ENCODE peak calls at places on chromosomes 11 and 22, in five cellular contexts. L, T, R, N and H are unnamed samples.

GRCh38 chr11:107561688-107562087 is 3.8 kb downstream of the ALKBH8 start:
- DNase-seq in T (no peak), L (no peak), R (no peak), N (no peak), H (no peak)

GRCh38 chr11:15535414-15535813 is 420.7 kb downstream of the INSC start:
- DNase-seq in T (no peak), N (no peak), L (no peak), R (no peak), H (no peak)

GRCh38 chr11:121696177-121696863 is 243.6 kb upstream of the SORL1-AS1 start:
- DNase-seq in N (no peak), R (no peak), L (peak), T (no peak), H (no peak)

GRCh38 chr22:39936523-39937145 is 23.6 kb upstream of the TMA7B start:
- DNase-seq in T (no peak), R (no peak), N (no peak), L (no peak), H (no peak)

GRCh38 chr11:123493393-123494063 is 63.5 kb downstream of the GRAMD1B start:
- DNase-seq in R (no peak), L (no peak), T (no peak), N (no peak), H (no peak)

GRCh38 chr11:65580756-65581155 is 4.9 kb downstream of the EHBP1L1 start:
- DNase-seq in R (no peak), T (no peak), N (no peak), L (no peak), H (no peak)

GRCh38 chr11:65260756-65261590 is 789 bp upstream of the POLA2 start:
- DNase-seq in T (no peak), L (no peak), R (no peak), N (peak), H (no peak)

GRCh38 chr11:132784441-132784840 is 747.9 kb downstream of the OPCML start:
- DNase-seq in R (no peak), T (no peak), N (no peak), L (no peak), H (no peak)

GRCh38 chr22:29011200-29011867 is 50.3 kb downstream of the C22orf31 start:
- DNase-seq in L (no peak), N (no peak), R (no peak), T (no peak), H (no peak)

GRCh38 chr22:44380716-44381500 is 68.2 kb upstream of the SHISAL1 start:
- DNase-seq in R (no peak), N (no peak), T (no peak), L (no peak), H (no peak)

GRCh38 chr22:25076281-25076680 is 123.4 kb upstream of the CRYBB3 start:
- DNase-seq in L (no peak), T (no peak), R (no peak), N (no peak), H (no peak)

GRCh38 chr22:19974935-19975706 is 33.5 kb upstream of the TXNRD2 start:
- DNase-seq in N (peak), L (no peak), T (no peak), R (peak), H (no peak)

GRCh38 chr11:100683107-100683506 is 4.0 kb upstream of the ARHGAP42 start:
- DNase-seq in T (no peak), R (no peak), L (no peak), N (no peak), H (no peak)

GRCh38 chr11:100680070-100680469 is 7.0 kb upstream of the ARHGAP42 start:
- DNase-seq in L (no peak), R (no peak), N (no peak), T (no peak), H (no peak)

GRCh38 chr11:100681064-100681502 is 6.0 kb upstream of the ARHGAP42 start:
- DNase-seq in T (no peak), L (peak), R (peak), N (peak), H (peak)

GRCh38 chr11:100684101-100685065 is 2.7 kb upstream of the ARHGAP42 start:
- DNase-seq in N (no peak), L (no peak), T (no peak), R (no peak), H (no peak)

DNA sequence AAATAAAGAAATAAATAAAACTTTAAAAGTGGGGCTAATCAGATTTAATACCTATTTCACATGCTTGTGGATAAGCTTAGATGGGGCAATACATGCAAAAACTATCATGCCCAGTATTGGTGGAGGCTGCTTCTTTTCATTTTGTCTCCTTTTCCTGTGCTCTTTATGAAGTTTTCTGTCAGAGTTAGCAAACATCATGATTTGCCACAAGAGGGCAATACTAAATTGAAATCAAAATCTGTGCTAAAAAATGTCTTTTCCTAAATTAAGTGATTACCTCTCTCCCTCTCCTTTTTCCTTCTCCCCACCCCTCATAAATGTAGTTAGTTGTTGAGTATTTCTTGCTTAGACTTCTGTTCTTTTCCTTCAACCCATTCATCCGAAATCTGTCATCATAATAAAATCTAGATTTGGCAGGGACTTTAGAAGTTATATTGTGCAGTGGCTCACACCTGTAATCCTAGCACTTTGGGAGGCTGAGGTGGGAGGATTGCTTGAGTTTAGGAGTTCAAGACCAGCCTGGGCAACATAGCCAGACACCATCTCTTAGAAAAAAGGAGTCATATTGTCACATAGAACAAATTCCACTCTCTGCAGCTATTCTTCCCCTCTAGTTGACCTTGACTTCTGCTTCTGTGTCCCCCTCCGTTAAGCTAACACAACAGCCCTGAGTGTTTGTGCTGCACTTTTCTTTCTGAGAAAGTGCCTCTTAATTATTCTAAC is 4.7 kb upstream of the ARHGAP42 start:
- DNase-seq in R (peak), N (peak), L (no peak), T (no peak), H (no peak)
- TF ChIP-seq CTCF in R (no peak), N (peak), L (peak), T (peak), H (no peak)

GRCh38 chr22:30092686-30093085 is 12.4 kb downstream of the HORMAD2 start:
- DNase-seq in L (no peak), N (no peak), R (no peak), T (no peak), H (no peak)

GRCh38 chr22:30088468-30088867 is 8.2 kb downstream of the HORMAD2 start:
- DNase-seq in L (no peak), N (no peak), T (no peak), R (no peak), H (no peak)

GRCh38 chr22:30086496-30086895 is 6.2 kb downstream of the HORMAD2 start:
- DNase-seq in L (no peak), R (no peak), T (no peak), N (no peak), H (no peak)

GRCh38 chr22:30087611-30088010 is 7.3 kb downstream of the HORMAD2 start:
- DNase-seq in R (no peak), T (no peak), L (no peak), N (no peak), H (no peak)

DNA sequence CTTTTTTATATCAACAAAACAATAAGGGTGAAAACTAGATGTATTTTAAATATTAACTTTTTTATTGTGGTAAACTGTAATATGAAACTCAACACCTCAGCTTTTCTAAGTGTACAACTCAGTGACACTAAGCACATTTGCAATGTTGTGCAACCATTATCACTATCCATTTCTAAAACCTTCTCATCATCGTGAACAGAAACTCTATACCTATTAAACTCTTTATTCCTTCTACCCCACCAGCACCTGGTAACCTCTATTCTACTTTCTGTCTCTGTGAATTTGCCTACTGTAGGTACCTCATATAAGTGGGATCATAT is 9.4 kb downstream of the HORMAD2 start:
- DNase-seq in N (no peak), T (no peak), L (no peak), R (no peak), H (no peak)
- TF ChIP-seq CTCF in N (no peak), T (no peak), L (no peak), R (no peak), H (no peak)

GRCh38 chr11:102806296-102806695 is 8.3 kb upstream of the MMP1 start:
- DNase-seq in N (no peak), R (no peak), L (no peak), T (peak), H (no peak)

GRCh38 chr11:102807921-102808320 is 10.0 kb upstream of the MMP1 start:
- DNase-seq in L (peak), N (peak), T (no peak), R (peak), H (no peak)

GRCh38 chr11:102812188-102812587 is 14.2 kb upstream of the MMP1 start:
- DNase-seq in N (no peak), R (no peak), T (no peak), L (no peak), H (no peak)

GRCh38 chr11:102813484-102813883 is 15.5 kb upstream of the MMP1 start:
- DNase-seq in N (no peak), T (no peak), R (no peak), L (no peak), H (no peak)

DNA sequence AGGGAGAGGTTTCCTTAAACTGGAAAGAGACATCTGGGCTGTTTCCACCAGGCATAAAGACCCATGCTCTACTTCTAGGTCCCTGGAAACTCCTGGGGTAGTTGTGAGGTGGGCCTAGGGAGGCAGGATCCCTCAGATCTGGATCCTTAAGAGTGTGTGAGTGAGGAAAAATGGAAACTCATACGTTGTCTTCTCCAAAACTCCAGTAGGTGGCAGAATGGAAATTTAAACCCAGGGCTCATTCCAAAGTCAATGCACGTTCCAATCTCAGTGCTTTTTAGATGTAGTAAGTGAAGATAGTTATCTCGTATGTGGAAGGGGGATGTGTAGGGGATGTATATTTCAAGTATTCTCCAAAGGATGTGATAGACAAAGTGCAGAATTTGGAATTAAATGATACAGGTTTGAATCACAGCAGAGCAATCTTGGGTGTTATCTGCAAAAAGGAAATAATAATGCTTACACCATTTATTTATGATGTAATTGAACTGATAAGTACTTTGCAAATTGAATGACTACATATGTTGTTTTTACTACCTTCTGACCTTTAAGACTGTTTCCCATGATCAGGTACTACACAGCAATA is 13.1 kb upstream of the MMP1 start:
- DNase-seq in T (no peak), L (no peak), R (peak), N (no peak), H (no peak)
- TF ChIP-seq CTCF in T (peak), L (peak), R (peak), N (peak), H (peak)

GRCh38 chr11:27839226-27839913 is 139.1 kb upstream of the BDNF start:
- DNase-seq in T (no peak), N (peak), L (no peak), R (peak), H (no peak)
- TF ChIP-seq CTCF in T (peak), N (peak), L (no peak), R (peak), H (peak)

GRCh38 chr11:80414766-80415165 is 973.9 kb upstream of the TENM4 start:
- DNase-seq in N (no peak), R (no peak), T (no peak), L (no peak), H (no peak)

GRCh38 chr11:80412604-80413003 is 971.8 kb upstream of the TENM4 start:
- DNase-seq in T (no peak), N (no peak), L (no peak), R (no peak), H (no peak)

DNA sequence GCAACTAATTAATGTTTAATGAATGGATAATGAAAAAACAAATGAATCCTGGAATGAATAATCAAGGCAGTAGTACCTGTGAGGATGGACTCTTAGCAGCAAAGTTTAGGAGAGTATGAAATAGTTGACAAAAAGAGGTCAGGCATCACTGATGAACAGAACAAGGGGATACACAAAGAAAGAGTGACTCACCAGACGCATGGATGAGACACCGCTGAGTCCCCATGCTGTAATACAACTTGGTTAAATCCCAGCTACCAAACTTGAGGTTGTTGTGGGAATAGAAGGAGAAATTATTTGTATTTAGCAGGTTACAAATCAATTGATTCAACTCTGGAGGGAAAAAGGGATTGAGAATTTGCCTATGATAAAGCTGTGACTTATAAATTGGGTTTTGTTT is 976.9 kb upstream of the TENM4 start:
- DNase-seq in L (no peak), R (no peak), T (no peak), N (no peak), H (no peak)
- TF ChIP-seq CTCF in L (no peak), R (no peak), T (no peak), N (no peak), H (no peak)

DNA sequence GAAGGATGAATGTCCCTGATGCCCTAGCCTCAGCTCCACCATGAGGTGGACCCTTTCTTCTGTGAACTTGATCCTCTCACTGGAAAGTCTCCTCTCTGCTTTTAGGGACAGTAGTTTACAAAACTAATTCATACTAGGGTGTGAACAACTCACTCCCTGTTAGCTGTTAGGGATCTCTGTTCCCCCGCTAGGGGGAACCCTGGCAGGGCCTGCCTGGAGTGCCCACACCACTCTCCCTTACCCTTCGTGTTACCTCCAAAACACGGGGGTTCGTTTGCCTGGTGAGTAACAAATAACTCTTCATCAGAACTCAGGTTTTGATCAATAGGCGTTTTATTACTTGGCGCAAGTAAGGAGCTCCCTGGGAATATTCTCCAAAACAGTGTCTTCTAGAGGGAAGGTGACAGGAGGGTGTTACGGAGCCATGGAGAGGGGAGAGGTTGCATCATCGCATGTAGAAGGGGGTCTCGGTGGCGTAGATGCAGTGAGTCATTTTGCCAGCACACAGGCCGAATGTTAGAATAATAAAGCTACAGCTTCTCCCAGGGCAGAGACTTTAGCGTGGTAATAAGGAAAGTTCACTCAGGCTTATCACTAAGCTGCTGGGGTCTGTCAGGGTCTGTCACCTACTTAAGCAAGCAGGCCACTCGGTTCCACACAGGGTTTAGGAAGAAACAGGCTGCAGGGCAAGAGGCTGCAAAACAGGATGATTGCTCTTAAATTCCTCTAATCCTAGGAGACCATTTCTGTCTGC is 45.8 kb downstream of the C11orf96 start:
- DNase-seq in T (no peak), R (no peak), L (no peak), N (no peak), H (no peak)
- TF ChIP-seq CTCF in T (peak), R (no peak), L (no peak), N (peak), H (no peak)

DNA sequence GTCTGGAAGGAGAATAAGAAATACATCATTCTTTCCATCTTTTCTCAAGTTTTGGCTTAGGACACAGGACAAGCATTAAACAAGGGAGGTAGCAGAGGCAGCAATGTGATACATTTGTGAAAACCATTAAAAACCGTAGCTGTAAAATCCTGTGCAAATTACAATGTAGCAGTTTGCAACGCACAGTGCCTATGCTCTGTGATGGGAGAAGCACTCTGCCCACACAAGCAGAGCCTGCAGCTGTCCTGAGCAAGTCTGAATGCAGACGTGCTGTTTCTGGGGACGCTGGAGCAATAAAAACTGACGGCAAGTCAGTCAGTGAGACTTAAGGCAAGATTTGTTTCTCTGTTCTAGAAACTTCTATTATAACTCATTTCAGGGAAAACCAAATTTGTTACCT is 23.6 kb downstream of the NAP1L4 start:
- DNase-seq in R (no peak), T (no peak), N (no peak), L (no peak), H (no peak)
- TF ChIP-seq CTCF in R (no peak), T (no peak), N (no peak), L (no peak), H (no peak)

DNA sequence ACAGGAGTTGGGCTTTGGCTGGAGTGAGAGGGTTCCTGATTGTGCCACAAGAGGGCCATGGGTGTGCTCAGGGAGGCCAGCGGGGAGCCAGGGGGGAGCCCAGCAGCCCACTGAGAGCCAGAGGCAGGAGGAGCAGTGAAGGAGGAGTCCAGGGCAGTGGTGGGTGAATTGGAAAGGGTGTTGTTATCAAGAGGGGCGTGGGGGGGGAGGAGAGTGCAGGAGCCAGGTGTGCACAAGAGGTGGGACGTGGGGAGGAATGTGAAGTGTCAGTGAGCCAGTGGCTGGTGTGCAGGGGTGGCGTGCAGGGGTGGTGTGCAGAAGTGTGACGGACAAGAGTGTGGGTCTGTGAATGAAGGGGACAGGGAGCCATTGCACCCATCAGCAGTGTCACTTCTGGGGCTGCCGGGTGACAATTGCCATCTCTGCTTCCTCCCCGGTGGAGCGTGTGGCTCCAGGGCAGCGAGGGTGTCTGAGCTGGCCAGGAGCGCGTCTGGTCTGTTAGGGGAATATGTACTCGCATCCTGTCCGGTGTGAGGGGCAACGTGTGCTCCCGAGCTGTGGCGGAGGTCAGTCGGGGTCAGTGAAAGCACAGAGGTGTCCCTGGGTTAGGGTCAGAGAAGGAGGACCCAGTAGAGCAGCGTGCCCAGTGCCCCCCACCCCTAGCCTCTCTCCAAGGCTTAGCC is 1.7 kb downstream of the CLCF1 start:
- DNase-seq in L (peak), T (no peak), R (peak), N (peak), H (peak)
- TF ChIP-seq CTCF in L (peak), T (peak), R (peak), N (peak), H (peak)

DNA sequence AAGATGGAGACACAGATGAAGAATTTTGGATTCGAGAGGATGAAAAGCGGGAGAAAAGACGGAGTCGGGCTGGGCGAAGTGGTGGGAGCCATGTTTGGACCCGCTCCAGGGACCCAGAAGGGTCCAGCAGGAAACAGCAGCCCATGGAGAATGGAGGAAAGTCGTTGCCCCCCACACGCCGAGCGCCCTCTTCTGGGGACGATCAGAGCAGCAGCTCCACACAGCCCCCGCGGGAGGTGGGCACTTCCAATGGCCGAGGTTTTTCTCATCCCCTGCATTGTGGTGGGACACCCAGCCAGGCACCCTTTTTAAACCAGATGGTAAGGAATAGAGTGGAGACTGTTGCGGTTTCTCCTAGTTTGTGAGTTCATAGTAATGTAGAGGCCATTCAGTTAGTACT is 22.8 kb upstream of the SLC25A18 start:
- DNase-seq in T (no peak), L (no peak), N (no peak), R (no peak), H (no peak)
- TF ChIP-seq CTCF in T (no peak), L (no peak), N (peak), R (peak), H (no peak)

GRCh38 chr11:75339685-75340409 is 11.6 kb downstream of the ARRB1 start:
- DNase-seq in L (no peak), T (no peak), N (peak), R (peak), H (no peak)
- TF ChIP-seq CTCF in L (no peak), T (peak), N (no peak), R (peak), H (no peak)